ENCODE peak calls at places on chromosomes 3 and 15, in six cellular contexts. T is Daoy, G is germinal center, M is HEK293T, H is heart left ventricle, N is SK-N-MC. J is an unnamed sample.

GRCh38 chr3:126544596-126545281 is 14.0 kb downstream of the C3orf22 start:
- DNase-seq in T (no peak), H (peak), G (no peak), M (no peak), N (no peak), J (no peak)

GRCh38 chr3:17632401-17633100 is 109.9 kb downstream of the TBC1D5 start:
- DNase-seq in H (no peak), G (no peak), M (no peak), T (peak), N (no peak), J (no peak)

GRCh38 chr3:53888229-53888628 is 3.4 kb downstream of the SELENOK start:
- DNase-seq in G (no peak), N (no peak), M (no peak), H (no peak), T (no peak), J (no peak)

GRCh38 chr15:55799287-55800212 is 56.6 kb upstream of the PRTG start:
- DNase-seq in T (peak), N (no peak), H (no peak), M (peak), G (peak), J (peak)

GRCh38 chr15:70113304-70113700 is 15.6 kb upstream of the TLE3 start:
- DNase-seq in G (no peak), T (no peak), M (no peak), H (peak), N (no peak), J (no peak)

GRCh38 chr3:86960551-86960950 is 30.4 kb downstream of the VGLL3 start:
- DNase-seq in G (no peak), T (no peak), M (no peak), H (no peak), N (no peak), J (no peak)

GRCh38 chr15:55289573-55290360 is at the start of gene RAB27A:
- DNase-seq in H (peak), G (peak), T (peak), N (no peak), M (peak), J (peak)

GRCh38 chr3:130700541-130700940 is 46.1 kb downstream of the PIK3R4 start:
- DNase-seq in H (peak), G (no peak), T (peak), M (no peak), N (no peak), J (no peak)

GRCh38 chr15:59349715-59350420 is 22.8 kb downstream of the MYO1E start:
- DNase-seq in N (no peak), H (no peak), G (no peak), T (peak), M (no peak), J (no peak)

GRCh38 chr15:64400583-64400982 is 12.9 kb downstream of the TRIP4 start:
- DNase-seq in G (no peak), H (no peak), T (no peak), N (no peak), M (no peak), J (no peak)

GRCh38 chr15:34214135-34214534 is 4.2 kb upstream of the KATNBL1 start:
- DNase-seq in M (no peak), N (no peak), H (no peak), T (no peak), G (no peak), J (no peak)

GRCh38 chr3:24495334-24495994 is 814 bp upstream of the THRB start:
- DNase-seq in T (peak), H (peak), N (no peak), M (peak), G (peak), J (peak)

J was measured in HuH-7.5.